ENCODE peak calls at places on chromosomes 4 and X, in eight cellular contexts. M, P, D, C, V, K, W and R are unnamed samples.

GRCh38 chr4:25058796-25059195 is 28.1 kb upstream of the LGI2 start:
- DNase-seq in M (no peak), P (no peak), D (no peak), C (no peak), V (no peak), K (no peak), W (no peak), R (no peak)

GRCh38 chr4:2320152-2320551 is 58.2 kb upstream of the MXD4 start:
- DNase-seq in M (no peak), P (no peak), D (no peak), C (no peak), V (no peak), K (no peak), W (no peak), R (no peak)

GRCh38 chr4:80143305-80143679 is 54.0 kb upstream of the PRDM8 start:
- DNase-seq in M (no peak), P (no peak), D (no peak), C (peak), V (no peak), K (no peak), W (no peak), R (no peak)

GRCh38 chr4:10186228-10187214 is 69.9 kb upstream of the WDR1 start:
- DNase-seq in M (no peak), P (peak), D (no peak), C (peak), V (peak), K (no peak), W (no peak), R (no peak)

GRCh38 chrX:12065251-12065650 is 73.0 kb upstream of the FRMPD4 start:
- DNase-seq in M (no peak), P (peak), D (peak), C (peak), V (peak), K (no peak), W (no peak), R (no peak)

GRCh38 chr4:86452323-86452995 is 92.6 kb upstream of the MAPK10 start:
- DNase-seq in M (peak), P (no peak), D (no peak), C (no peak), V (no peak), K (no peak), W (no peak), R (no peak)

GRCh38 chrX:136608295-136608933 is 39.5 kb upstream of the CD40LG start:
- DNase-seq in M (no peak), P (peak), D (peak), C (peak), V (peak), K (no peak), W (no peak), R (no peak)

GRCh38 chrX:88101968-88102367 is 584.4 kb downstream of the KLHL4 start:
- DNase-seq in M (no peak), P (no peak), D (no peak), C (peak), V (no peak), K (no peak), W (no peak), R (no peak)

GRCh38 chrX:48938721-48939416 is 18.5 kb downstream of the OTUD5 start:
- DNase-seq in M (no peak), P (no peak), D (no peak), C (peak), V (no peak), K (no peak), W (peak), R (no peak)

GRCh38 chr4:101198741-101199339 is 148.5 kb downstream of the PPP3CA start:
- DNase-seq in M (peak), P (no peak), D (no peak), C (no peak), V (no peak), K (peak), W (no peak), R (no peak)

GRCh38 chr4:145881991-145882390 is 56.6 kb downstream of the ZNF827 start:
- DNase-seq in M (peak), P (peak), D (peak), C (no peak), V (no peak), K (no peak), W (no peak), R (peak)

GRCh38 chr4:56976878-56977320 is 507 bp downstream of the NOA1 start:
- DNase-seq in M (peak), P (peak), D (peak), C (peak), V (no peak), K (peak), W (no peak), R (no peak)

GRCh38 chr4:159497961-159498360 is 395.1 kb downstream of the RAPGEF2 start:
- DNase-seq in M (no peak), P (no peak), D (no peak), C (no peak), V (no peak), K (no peak), W (no peak), R (no peak)

GRCh38 chrX:7214251-7214650 is 66.3 kb upstream of the PUDP start:
- DNase-seq in M (no peak), P (no peak), D (no peak), C (no peak), V (no peak), K (no peak), W (no peak), R (no peak)

GRCh38 chr4:122533841-122534240 is 77.3 kb upstream of the IL2 start:
- DNase-seq in M (no peak), P (no peak), D (no peak), C (no peak), V (no peak), K (no peak), W (no peak), R (no peak)

GRCh38 chrX:48695524-48695875 is 1.0 kb upstream of the SUV39H1 start:
- DNase-seq in M (no peak), P (no peak), D (no peak), C (no peak), V (no peak), K (no peak), W (no peak), R (no peak)

GRCh38 chr4:153603258-153603657 is 80.8 kb upstream of the TLR2 start:
- DNase-seq in M (no peak), P (no peak), D (no peak), C (no peak), V (no peak), K (no peak), W (no peak), R (no peak)

GRCh38 chrX:40392599-40392998 is 188.2 kb upstream of the ATP6AP2 start:
- DNase-seq in M (no peak), P (no peak), D (no peak), C (no peak), V (no peak), K (no peak), W (no peak), R (no peak)

GRCh38 chr4:156771171-156771837 is 200.3 kb downstream of the PDGFC start:
- DNase-seq in M (peak), P (peak), D (no peak), C (peak), V (no peak), K (peak), W (no peak), R (no peak)

GRCh38 chr4:98260579-98261290 is 449 bp upstream of the RAP1GDS1 start:
- DNase-seq in M (peak), P (peak), D (peak), C (peak), V (peak), K (peak), W (peak), R (peak)

GRCh38 chr4:142706381-142706780 is 139.7 kb downstream of the INPP4B start:
- DNase-seq in M (no peak), P (no peak), D (no peak), C (no peak), V (no peak), K (no peak), W (no peak), R (no peak)

GRCh38 chr4:151489462-151490203 is 80.7 kb downstream of the FHIP1A start:
- DNase-seq in M (peak), P (no peak), D (peak), C (no peak), V (no peak), K (peak), W (no peak), R (no peak)

GRCh38 chr4:146061610-146062324 is 113.8 kb upstream of the LSM6 start:
- DNase-seq in M (no peak), P (no peak), D (no peak), C (no peak), V (no peak), K (no peak), W (no peak), R (no peak)

GRCh38 chr4:94892051-94892450 is 134.3 kb downstream of the BMPR1B start:
- DNase-seq in M (no peak), P (peak), D (no peak), C (no peak), V (no peak), K (no peak), W (no peak), R (no peak)

GRCh38 chrX:48897157-48897620 is 379 bp downstream of the TIMM17B start:
- DNase-seq in M (peak), P (peak), D (peak), C (peak), V (peak), K (peak), W (no peak), R (peak)

GRCh38 chr4:186855111-186855510 is 131.5 kb upstream of the FAT1 start:
- DNase-seq in M (no peak), P (no peak), D (no peak), C (no peak), V (no peak), K (no peak), W (no peak), R (no peak)

GRCh38 chr4:147570616-147571015 is 46.6 kb upstream of the TMEM184C start:
- DNase-seq in M (no peak), P (no peak), D (no peak), C (no peak), V (no peak), K (no peak), W (no peak), R (no peak)

GRCh38 chr4:55012363-55013255 is 112.8 kb downstream of the KDR start:
- DNase-seq in M (no peak), P (no peak), D (no peak), C (no peak), V (no peak), K (no peak), W (no peak), R (no peak)

GRCh38 chr4:25884040-25884788 is 21.4 kb upstream of the SEL1L3 start:
- DNase-seq in M (no peak), P (no peak), D (no peak), C (no peak), V (no peak), K (no peak), W (no peak), R (no peak)

GRCh38 chr4:88738714-88739366 is 41.2 kb upstream of the NAP1L5 start:
- DNase-seq in M (peak), P (no peak), D (peak), C (no peak), V (no peak), K (no peak), W (no peak), R (peak)

GRCh38 chr4:102429553-102429952 is 71.6 kb upstream of the NFKB1 start:
- DNase-seq in M (no peak), P (no peak), D (no peak), C (no peak), V (no peak), K (no peak), W (no peak), R (no peak)

GRCh38 chrX:154310991-154311541 is 15.5 kb downstream of the TKTL1 start:
- DNase-seq in M (no peak), P (no peak), D (no peak), C (no peak), V (no peak), K (no peak), W (no peak), R (no peak)

GRCh38 chr4:173990879-173991231 is 292.6 kb downstream of the FBXO8 start:
- DNase-seq in M (no peak), P (no peak), D (no peak), C (no peak), V (no peak), K (no peak), W (no peak), R (no peak)

GRCh38 chr4:141746026-141746425 is 109.6 kb downstream of the IL15 start:
- DNase-seq in M (no peak), P (no peak), D (no peak), C (no peak), V (no peak), K (no peak), W (no peak), R (no peak)

GRCh38 chr4:106507440-106507839 is 138.9 kb upstream of the GIMD1 start:
- DNase-seq in M (no peak), P (no peak), D (no peak), C (no peak), V (no peak), K (no peak), W (no peak), R (no peak)

GRCh38 chr4:23875317-23875716 is 14.5 kb downstream of the PPARGC1A start:
- DNase-seq in M (no peak), P (no peak), D (no peak), C (no peak), V (no peak), K (no peak), W (no peak), R (no peak)

GRCh38 chrX:93591398-93591797 is 82.0 kb downstream of the NAP1L3 start:
- DNase-seq in M (no peak), P (no peak), D (no peak), C (peak), V (no peak), K (no peak), W (no peak), R (no peak)